ENCODE peak calls at places on chromosome 11, in four cellular contexts. P is HepG2, C is K562, F is HCT116. L is an unnamed sample. For H3K4me1, the result is how much of the 10 kb centered on the place peaks cover.

GRCh38 chr11:109853156-109853776 is 239.9 kb upstream of the ZC3H12C start:
- DNase-seq in F (peak), C (peak), P (peak), L (peak)

GRCh38 chr11:120324932-120325810 is at the start of gene TLCD5:
- DNase-seq in P (peak), C (peak), F (peak), L (no peak)

GRCh38 chr11:2196970-2197770 is 25.6 kb upstream of the TH start:
- DNase-seq in F (peak), C (peak), P (peak), L (peak)

GRCh38 chr11:121563900-121564822 is 111.4 kb upstream of the SORL1-AS1 start:
- DNase-seq in F (no peak), C (no peak), P (peak), L (no peak)

GRCh38 chr11:10303558-10304363 is 1.1 kb upstream of the ADM start:
- DNase-seq in P (peak), F (no peak), C (peak), L (no peak)

GRCh38 chr11:119108151-119108856 is 1.2 kb downstream of the C2CD2L start:
- DNase-seq in C (peak), F (no peak), P (peak), L (no peak)

GRCh38 chr11:120336641-120337132 is 474 bp downstream of the ARHGEF12 start:
- DNase-seq in F (no peak), P (no peak), C (peak), L (no peak)

GRCh38 chr11:104547996-104548661 is 350.1 kb downstream of the CASP12 start:
- DNase-seq in F (no peak), C (no peak), P (no peak), L (no peak)

GRCh38 chr11:105641433-105641832 is 31.6 kb downstream of the GRIA4 start:
- DNase-seq in F (no peak), C (no peak), P (no peak), L (no peak)

GRCh38 chr11:44507896-44508440 is 57.5 kb upstream of the CD82 start:
- DNase-seq in C (no peak), F (no peak), P (no peak), L (no peak)

GRCh38 chr11:83543918-83544491 is 257.8 kb upstream of the CCDC90B start:
- DNase-seq in C (no peak), F (no peak), P (no peak), L (no peak)

GRCh38 chr11:94938399-94939055 is 34.8 kb downstream of the CWC15 start:
- DNase-seq in F (no peak), C (no peak), P (no peak), L (no peak)

GRCh38 chr11:117973446-117973922 is 12.7 kb upstream of the IL10RA start:
- DNase-seq in P (no peak), C (peak), F (no peak), L (no peak)

GRCh38 chr11:67308031-67308866 is 4.9 kb downstream of the SSH3 start:
- DNase-seq in P (no peak), C (no peak), F (no peak), L (no peak)

GRCh38 chr11:70594031-70594430 is 195.7 kb downstream of the CTTN start:
- DNase-seq in P (no peak), C (no peak), F (no peak), L (no peak)

GRCh38 chr11:9180784-9181183 is 84.4 kb downstream of the DENND5A start:
- DNase-seq in P (no peak), C (no peak), F (no peak), L (no peak)

GRCh38 chr11:15038963-15039362 is 34.4 kb upstream of the CALCB start:
- DNase-seq in F (peak), C (no peak), P (no peak), L (no peak)

GRCh38 chr11:120977470-120977869 is 46.4 kb upstream of the TBCEL start:
- DNase-seq in F (no peak), P (no peak), C (no peak), L (no peak)

GRCh38 chr11:45092901-45093760 is 53.3 kb upstream of the PRDM11 start:
- DNase-seq in P (no peak), C (no peak), F (no peak), L (no peak)

GRCh38 chr11:12705874-12706273 is 31.7 kb downstream of the TEAD1 start:
- DNase-seq in F (no peak), C (no peak), P (no peak), L (no peak)

GRCh38 chr11:134843735-134844134 is 431.7 kb upstream of the B3GAT1 start:
- DNase-seq in F (no peak), P (no peak), C (no peak), L (no peak)

GRCh38 chr11:128291835-128292234 is 295.5 kb downstream of the ETS1 start:
- DNase-seq in P (no peak), F (no peak), C (no peak), L (no peak)

GRCh38 chr11:70073188-70073817 is 4.8 kb upstream of the ANO1 start:
- DNase-seq in P (no peak), C (no peak), F (no peak), L (no peak)

GRCh38 chr11:15106201-15106965 is 8.3 kb upstream of the INSC start:
- DNase-seq in C (no peak), P (no peak), F (peak), L (no peak)

GRCh38 chr11:3929689-3930088 is 74.2 kb downstream of the STIM1 start:
- DNase-seq in F (no peak), C (no peak), P (no peak), L (no peak)

GRCh38 chr11:576791-577610 is 731 bp downstream of the PHRF1 start:
- DNase-seq in F (no peak), P (no peak), C (no peak), L (no peak)

GRCh38 chr11:41308286-41308685 is 151.2 kb downstream of the LRRC4C start:
- DNase-seq in C (no peak), F (no peak), P (no peak), L (no peak)

GRCh38 chr11:131674051-131674755 is 303.8 kb downstream of the NTM start:
- DNase-seq in F (peak), P (peak), C (peak), L (peak)

GRCh38 chr11:66275984-66276612 is 1.9 kb upstream of the CNIH2 start:
- DNase-seq in P (no peak), C (no peak), F (no peak), L (no peak)

GRCh38 chr11:47243454-47243853 is 5.2 kb downstream of the ACP2 start:
- DNase-seq in C (no peak), P (peak), F (no peak), L (no peak)

GRCh38 chr11:116376054-116376453 is 396.7 kb downstream of the BUD13 start:
- DNase-seq in F (no peak), C (no peak), P (no peak), L (no peak)

GRCh38 chr11:116384407-116384806 is 388.4 kb downstream of the BUD13 start:
- DNase-seq in F (no peak), P (no peak), C (no peak), L (no peak)

GRCh38 chr11:116376547-116376946 is 396.2 kb downstream of the BUD13 start:
- DNase-seq in F (no peak), P (peak), C (no peak), L (no peak)

GRCh38 chr11:116375221-116375620 is 397.6 kb downstream of the BUD13 start:
- DNase-seq in C (no peak), P (peak), F (no peak), L (no peak)

DNA sequence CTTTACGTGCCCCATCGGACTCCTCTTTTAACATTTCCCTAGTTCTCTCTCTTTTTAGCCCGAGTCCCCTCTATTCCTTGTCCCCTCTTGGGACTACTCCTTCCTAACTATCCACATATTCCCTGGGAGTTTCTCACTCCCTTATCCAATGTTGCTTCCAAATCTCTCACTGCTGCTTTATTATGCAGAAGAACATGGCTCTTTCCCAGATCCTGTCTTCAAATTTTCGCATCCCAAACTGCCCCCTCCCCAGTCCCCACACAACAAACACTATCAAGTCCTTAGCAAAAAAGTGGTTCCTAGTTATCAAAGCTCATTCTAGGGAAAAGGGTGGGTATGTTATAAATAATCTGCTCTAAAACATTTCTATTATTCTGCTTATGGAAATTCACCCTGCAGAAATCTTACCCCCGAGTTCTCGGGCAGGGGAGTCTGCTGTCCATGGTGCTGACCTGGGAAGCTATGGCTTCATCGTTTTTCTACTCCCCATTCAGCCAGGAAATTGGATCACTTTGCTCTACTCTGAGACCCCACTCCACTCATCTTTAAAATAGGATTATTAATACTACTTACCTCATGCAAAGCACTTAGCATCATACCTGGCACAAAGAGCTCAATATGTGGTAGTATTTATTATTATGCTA is 393.5 kb downstream of the BUD13 start:
- DNase-seq in F (no peak), C (peak), P (peak), L (no peak)
- H3K4me1 ChIP-seq in F (under half), C (under half), P (under half), L (under half)

DNA sequence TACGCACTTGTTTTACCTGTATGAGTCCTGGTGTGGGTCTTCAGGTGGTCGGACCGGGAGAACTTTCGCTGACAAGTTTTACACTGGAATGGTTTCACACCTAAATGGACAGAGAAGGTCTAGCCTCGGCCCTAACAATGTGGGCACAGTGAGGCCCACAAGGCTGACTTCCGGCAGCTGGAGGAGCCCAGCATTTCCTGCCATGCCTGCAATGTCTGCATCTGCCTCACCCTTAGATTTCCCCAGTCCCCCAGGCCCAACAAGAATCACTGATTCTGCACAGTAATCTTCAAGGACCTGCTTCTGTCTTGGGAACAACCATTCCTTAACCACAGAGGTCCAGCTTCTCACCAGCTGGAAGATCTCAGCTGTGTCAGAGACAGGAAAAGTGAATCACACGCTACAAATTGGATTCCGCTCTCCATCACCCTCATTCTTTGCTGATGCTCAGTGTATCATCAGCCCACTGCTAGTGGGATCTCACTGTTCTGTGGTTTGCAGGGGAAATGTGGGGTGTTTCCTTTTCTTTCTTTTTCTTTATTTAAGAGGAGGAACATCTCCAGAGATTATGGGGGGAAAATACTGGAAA is 43.3 kb downstream of the WT1 start:
- DNase-seq in C (no peak), F (no peak), P (no peak), L (no peak)
- TF ChIP-seq REST in C (no peak), F (no peak), P (no peak), L (no peak)

GRCh38 chr11:86150826-86151187 is 81.9 kb upstream of the PICALM start:
- DNase-seq in C (no peak), P (no peak), F (no peak), L (no peak)

GRCh38 chr11:86152901-86153300 is 84.0 kb upstream of the PICALM start:
- DNase-seq in C (no peak), F (no peak), P (no peak), L (no peak)

GRCh38 chr11:86149813-86150212 is 80.9 kb upstream of the PICALM start:
- DNase-seq in F (no peak), P (no peak), C (no peak), L (no peak)

GRCh38 chr11:86152006-86152862 is 83.3 kb upstream of the PICALM start:
- DNase-seq in P (no peak), F (no peak), C (no peak), L (no peak)

DNA sequence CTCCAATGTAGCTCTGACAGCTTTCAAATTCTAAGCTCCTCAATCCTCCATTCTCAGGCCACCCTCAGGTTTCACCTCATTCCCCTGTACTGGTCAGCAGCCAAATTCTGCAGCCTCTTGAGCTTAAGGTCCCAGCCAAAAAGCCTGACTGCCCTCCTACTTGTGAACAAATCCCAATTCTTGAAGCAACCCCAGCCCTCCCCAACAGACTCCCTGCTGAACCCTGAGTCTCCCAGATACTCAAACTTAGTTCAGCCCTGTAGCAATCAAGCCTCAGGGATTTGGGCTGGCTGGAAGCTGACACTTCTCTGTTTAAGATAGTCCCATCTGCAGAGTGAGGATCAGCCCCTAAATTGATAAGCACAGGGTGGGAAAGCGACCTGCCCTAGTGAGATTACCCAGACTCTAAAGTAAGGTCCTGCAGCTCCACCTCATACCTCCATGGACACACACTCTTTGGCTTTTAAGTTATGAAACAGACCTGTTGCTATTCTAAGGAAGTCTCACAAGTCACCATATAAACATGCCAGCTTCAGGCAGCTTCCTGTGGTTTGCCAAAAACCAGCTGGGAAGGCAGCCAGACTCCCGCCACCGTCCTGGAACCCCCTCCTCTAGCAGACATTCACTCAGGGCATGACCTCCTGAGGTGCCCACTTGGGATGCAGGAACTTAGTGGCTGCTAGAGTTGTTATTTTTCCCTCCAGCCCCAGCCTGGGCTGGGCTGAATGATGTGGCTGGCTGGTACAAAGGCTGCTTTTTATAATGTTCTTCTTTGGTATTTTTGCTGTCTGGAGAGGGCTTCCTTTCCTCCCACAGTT is 82.5 kb upstream of the PICALM start:
- DNase-seq in P (no peak), C (peak), F (no peak), L (no peak)
- TF ChIP-seq TCF7L2 in P (no peak), C (no peak), F (no peak), L (no peak)

GRCh38 chr11:35141034-35141433 is 2.1 kb downstream of the CD44 start:
- DNase-seq in C (no peak), P (no peak), F (no peak), L (no peak)
- H3K4me1 ChIP-seq in C (under half), P (under half), F (half or more), L (half or more)

GRCh38 chr11:78952188-78952587 is 377.5 kb upstream of the NARS2 start:
- DNase-seq in C (no peak), P (no peak), F (no peak), L (no peak)

GRCh38 chr11:78949976-78950690 is 375.5 kb upstream of the NARS2 start:
- DNase-seq in F (no peak), C (no peak), P (no peak), L (no peak)

GRCh38 chr11:78954261-78954660 is 379.6 kb upstream of the NARS2 start:
- DNase-seq in P (no peak), C (no peak), F (no peak), L (no peak)

GRCh38 chr11:78957481-78958245 is 383.0 kb upstream of the NARS2 start:
- DNase-seq in P (no peak), F (no peak), C (no peak), L (no peak)

GRCh38 chr11:78952866-78953265 is 378.2 kb upstream of the NARS2 start:
- DNase-seq in C (no peak), F (no peak), P (no peak), L (no peak)
- TF ChIP-seq REST in C (no peak), F (no peak), P (no peak), L (no peak)

DNA sequence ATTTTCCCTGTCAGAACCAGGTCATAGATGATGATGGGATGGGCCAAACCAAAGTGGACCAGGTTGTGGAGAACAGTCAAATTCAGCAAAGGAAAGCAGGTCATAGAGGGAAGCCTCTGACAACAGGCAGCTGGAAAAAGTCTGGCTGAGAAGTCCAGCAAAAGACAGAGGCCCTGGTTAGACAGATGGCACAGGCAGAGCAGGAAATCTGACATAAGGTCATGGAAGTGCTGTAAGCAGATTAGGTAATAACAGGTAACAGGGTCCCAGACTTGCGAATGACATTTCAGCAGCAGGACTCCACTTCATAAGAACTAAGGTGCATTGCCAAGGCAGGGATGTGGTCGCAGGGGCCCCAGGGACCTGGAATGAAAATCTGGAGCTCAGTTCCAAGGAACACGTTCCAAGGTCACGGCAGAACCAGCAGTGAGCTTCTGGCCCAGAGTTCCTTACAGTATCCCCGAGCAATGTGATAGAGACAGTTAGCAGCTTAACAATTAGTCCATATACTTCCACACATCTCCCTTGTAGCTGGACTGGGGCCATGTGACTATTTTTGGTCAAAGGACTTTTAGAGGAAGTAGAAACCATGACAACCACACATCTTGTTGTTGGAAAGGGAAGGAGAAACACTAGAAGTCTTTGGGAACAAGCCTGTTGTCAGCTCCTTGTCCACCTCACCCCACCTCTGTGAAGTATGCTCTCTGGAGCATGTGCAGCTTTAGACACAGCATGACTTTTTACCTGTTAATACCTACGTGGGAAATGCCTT is 75.4 kb downstream of the ME3 start:
- DNase-seq in C (no peak), F (no peak), P (no peak), L (no peak)
- TF ChIP-seq TCF7L2 in C (no peak), F (no peak), P (no peak), L (no peak)

DNA sequence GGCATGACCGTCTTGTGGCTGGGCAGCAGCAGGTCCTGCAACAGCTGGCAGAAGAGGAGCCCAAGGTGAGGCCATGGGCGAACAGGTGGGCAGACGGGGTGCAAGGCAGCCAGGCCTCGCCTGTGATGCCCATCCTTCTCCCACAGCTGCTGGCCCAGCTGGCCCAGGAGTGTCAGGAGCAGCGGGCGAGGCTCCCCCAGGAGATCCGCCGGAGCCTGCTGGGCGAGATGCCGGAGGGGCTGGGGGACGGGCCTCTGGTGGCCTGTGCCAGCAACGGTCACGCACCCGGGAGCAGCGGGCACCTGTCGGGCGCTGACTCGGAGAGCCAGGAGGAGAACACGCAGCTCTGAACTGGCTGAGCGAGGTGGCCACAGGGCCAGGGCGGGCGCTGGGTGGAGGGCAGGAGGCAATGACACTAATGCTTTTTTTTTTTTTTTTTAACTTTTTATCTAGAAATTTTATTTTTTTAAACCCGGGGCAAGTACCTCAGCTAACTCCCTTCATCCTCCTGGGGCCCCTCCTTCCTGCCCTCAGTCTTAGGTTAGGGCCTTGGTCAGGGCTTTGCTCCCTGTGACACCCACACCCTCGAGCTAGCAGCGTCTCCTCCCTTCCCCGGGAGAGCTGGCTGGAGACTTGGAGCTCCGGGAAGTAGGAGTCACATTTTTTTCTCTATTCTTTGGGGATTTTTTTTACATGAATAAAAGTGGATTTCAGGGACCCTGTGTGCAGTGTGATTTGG is 16.0 kb downstream of the PLCB3 start:
- DNase-seq in C (no peak), F (no peak), P (no peak), L (no peak)
- H3K4me1 ChIP-seq in C (half or more), F (under half), P (under half), L (under half)

GRCh38 chr11:34027516-34028406 is 23.8 kb upstream of the CAPRIN1 start:
- DNase-seq in C (no peak), P (peak), F (no peak), L (no peak)
- TF ChIP-seq REST in C (no peak), P (no peak), F (no peak), L (no peak)

L was measured in Panc1.